ENCODE peak calls at places on chromosomes 16 and 17, in eight cellular contexts. A, U, J, H, Z, L, O and K are unnamed samples.

GRCh38 chr16:19919142-19919541 is 34.5 kb upstream of the GPRC5B start:
- DNase-seq in A (no peak), U (no peak), J (no peak), H (no peak), Z (no peak), L (no peak), O (no peak), K (no peak)

GRCh38 chr17:50649042-50649908 is 14.6 kb downstream of the ABCC3 start:
- DNase-seq in A (no peak), U (no peak), J (no peak), H (no peak), Z (no peak), L (no peak), O (no peak), K (peak)

GRCh38 chr17:66260688-66261087 is 31.5 kb upstream of the APOH start:
- DNase-seq in A (no peak), U (no peak), J (no peak), H (no peak), Z (no peak), L (no peak), O (no peak), K (no peak)

GRCh38 chr16:58938856-58939255 is 204.7 kb upstream of the GOT2 start:
- DNase-seq in A (no peak), U (no peak), J (no peak), H (no peak), Z (no peak), L (no peak), O (no peak), K (no peak)

GRCh38 chr17:7884581-7885356 is 3.8 kb upstream of the CHD3 start:
- DNase-seq in A (no peak), U (no peak), J (no peak), H (peak), Z (no peak), L (no peak), O (no peak), K (no peak)

GRCh38 chr16:72203401-72203800 is 31.4 kb upstream of the PMFBP1 start:
- DNase-seq in A (no peak), U (no peak), J (no peak), H (no peak), Z (no peak), L (no peak), O (no peak), K (peak)

GRCh38 chr17:60139438-60140285 is 10.1 kb upstream of the CA4 start:
- DNase-seq in A (peak), U (no peak), J (no peak), H (peak), Z (peak), L (no peak), O (no peak), K (peak)

GRCh38 chr17:75573994-75574393 is 13.6 kb upstream of the MYO15B start:
- DNase-seq in A (no peak), U (no peak), J (no peak), H (no peak), Z (no peak), L (no peak), O (no peak), K (no peak)

GRCh38 chr17:79027925-79028491 is 4.0 kb downstream of the C1QTNF1 start:
- DNase-seq in A (no peak), U (no peak), J (no peak), H (peak), Z (no peak), L (no peak), O (no peak), K (no peak)

GRCh38 chr17:14580494-14580893 is 279.6 kb downstream of the HS3ST3B1 start:
- DNase-seq in A (no peak), U (no peak), J (no peak), H (no peak), Z (no peak), L (peak), O (no peak), K (peak)

GRCh38 chr16:66717112-66717675 is 20.7 kb upstream of the CMTM4 start:
- DNase-seq in A (no peak), U (no peak), J (no peak), H (no peak), Z (no peak), L (no peak), O (no peak), K (peak)

GRCh38 chr17:7021993-7022778 is 664 bp upstream of the BCL6B start:
- DNase-seq in A (peak), U (peak), J (no peak), H (peak), Z (peak), L (no peak), O (no peak), K (peak)

GRCh38 chr17:44628234-44629188 is 27.8 kb upstream of the MEIOC start:
- DNase-seq in A (no peak), U (no peak), J (no peak), H (no peak), Z (no peak), L (no peak), O (peak), K (no peak)

GRCh38 chr17:19303367-19303776 is 59.2 kb downstream of the B9D1 start:
- DNase-seq in A (no peak), U (no peak), J (no peak), H (no peak), Z (no peak), L (no peak), O (no peak), K (no peak)

GRCh38 chr16:11586856-11587642 is at the start of gene LITAF:
- DNase-seq in A (no peak), U (peak), J (no peak), H (peak), Z (peak), L (no peak), O (no peak), K (peak)

GRCh38 chr16:30084816-30085159 is 6.9 kb downstream of the TBX6 start:
- DNase-seq in A (no peak), U (no peak), J (no peak), H (no peak), Z (no peak), L (no peak), O (no peak), K (no peak)

GRCh38 chr16:6947291-6947690 is 385.4 kb upstream of the RBFOX1 start:
- DNase-seq in A (no peak), U (peak), J (no peak), H (no peak), Z (no peak), L (no peak), O (no peak), K (no peak)

GRCh38 chr16:11587643-11588247 is 1.0 kb upstream of the LITAF start:
- DNase-seq in A (no peak), U (peak), J (no peak), H (no peak), Z (no peak), L (no peak), O (peak), K (no peak)

GRCh38 chr17:79801156-79802038 is 4.5 kb upstream of the CBX8 start:
- DNase-seq in A (no peak), U (no peak), J (no peak), H (peak), Z (no peak), L (no peak), O (no peak), K (peak)

GRCh38 chr17:57539528-57540301 is 205.4 kb downstream of the CCDC182 start:
- DNase-seq in A (no peak), U (no peak), J (no peak), H (no peak), Z (no peak), L (no peak), O (peak), K (no peak)

GRCh38 chr16:30518552-30518951 is 7.8 kb downstream of the ZNF768 start:
- DNase-seq in A (no peak), U (no peak), J (no peak), H (no peak), Z (no peak), L (no peak), O (no peak), K (no peak)

GRCh38 chr17:61492759-61493526 is 40.7 kb downstream of the TBX4 start:
- DNase-seq in A (no peak), U (no peak), J (no peak), H (no peak), Z (no peak), L (peak), O (no peak), K (no peak)

GRCh38 chr17:63434951-63435571 is 11.0 kb downstream of the CYB561 start:
- DNase-seq in A (no peak), U (peak), J (no peak), H (peak), Z (no peak), L (no peak), O (no peak), K (peak)

GRCh38 chr17:39264119-39264518 is 38.4 kb upstream of the STAC2 start:
- DNase-seq in A (no peak), U (peak), J (no peak), H (no peak), Z (no peak), L (no peak), O (no peak), K (no peak)

GRCh38 chr16:30122621-30123160 is 329 bp downstream of the MAPK3 start:
- DNase-seq in A (no peak), U (peak), J (no peak), H (no peak), Z (no peak), L (no peak), O (no peak), K (no peak)

GRCh38 chr17:6097005-6097279 is 26.8 kb downstream of the WSCD1 start:
- DNase-seq in A (no peak), U (peak), J (no peak), H (no peak), Z (no peak), L (no peak), O (no peak), K (no peak)

GRCh38 chr17:48215583-48216139 is 108.1 kb downstream of the SNX11 start:
- DNase-seq in A (no peak), U (no peak), J (no peak), H (peak), Z (no peak), L (no peak), O (no peak), K (peak)

GRCh38 chr17:39183045-39183444 is 14.4 kb downstream of the CACNB1 start:
- DNase-seq in A (no peak), U (no peak), J (no peak), H (no peak), Z (no peak), L (no peak), O (no peak), K (no peak)

GRCh38 chr16:19704321-19705130 is 13.5 kb downstream of the KNOP1 start:
- DNase-seq in A (no peak), U (no peak), J (no peak), H (peak), Z (no peak), L (no peak), O (no peak), K (peak)

GRCh38 chr16:930076-930475 is 40.7 kb downstream of the LMF1 start:
- DNase-seq in A (no peak), U (no peak), J (no peak), H (no peak), Z (no peak), L (no peak), O (no peak), K (no peak)

GRCh38 chr16:89256651-89257254 is 39.2 kb downstream of the ZNF778 start:
- DNase-seq in A (peak), U (peak), J (no peak), H (peak), Z (no peak), L (no peak), O (no peak), K (peak)

GRCh38 chr16:31010539-31010938 is at the start of gene STX1B:
- DNase-seq in A (no peak), U (peak), J (no peak), H (no peak), Z (no peak), L (no peak), O (peak), K (no peak)